ENCODE peak calls at places on chromosomes 12 and 14, in nine cellular contexts. G, P, O, X, M, D, E, F and R are unnamed samples.

GRCh38 chr12:132513458-132514135 is 23.6 kb downstream of the FBRSL1 start:
- DNase-seq in E (no peak), F (no peak), G (no peak), P (no peak), D (peak; percentile 49), O (no peak), M (no peak), X (no peak), R (no peak)

GRCh38 chr12:118360785-118361404 is 11.8 kb downstream of the TAOK3 start:
- DNase-seq in O (no peak), E (no peak), X (peak; percentile 60), F (peak; percentile 87), D (no peak), P (no peak), G (peak; percentile 30), M (no peak), R (no peak)

GRCh38 chr12:15580431-15580830 is 208.8 kb downstream of the EPS8 start:
- DNase-seq in G (no peak), P (no peak), X (no peak), D (no peak), O (no peak), E (no peak), F (no peak), M (no peak), R (no peak)

GRCh38 chr14:31819281-31819680 is 257.8 kb upstream of the ARHGAP5 start:
- DNase-seq in M (no peak), O (no peak), F (no peak), P (no peak), E (no peak), X (no peak), D (no peak), G (no peak), R (no peak)

GRCh38 chr12:52496054-52496453 is 3.0 kb upstream of the KRT6A start:
- DNase-seq in G (no peak), E (no peak), D (no peak), P (no peak), M (peak; percentile 31), F (no peak), X (no peak), O (no peak), R (no peak)

GRCh38 chr14:51439896-51440295 is 199.8 kb downstream of the TMX1 start:
- DNase-seq in F (no peak), E (no peak), M (no peak), X (no peak), O (no peak), P (no peak), G (no peak), D (no peak), R (no peak)

GRCh38 chr14:32629146-32629545 is 300.0 kb downstream of the AKAP6 start:
- DNase-seq in G (no peak), D (no peak), X (no peak), E (no peak), P (no peak), M (no peak), O (no peak), F (no peak), R (no peak)

GRCh38 chr14:101120636-101121398 is 217.3 kb upstream of the RTL1 start:
- DNase-seq in G (no peak), M (no peak), F (peak; percentile 25), X (no peak), O (no peak), E (peak; percentile 60), P (no peak), D (no peak), R (no peak)

GRCh38 chr12:132275631-132276030 is 53.8 kb downstream of the GALNT9 start:
- DNase-seq in D (peak; percentile 1), E (no peak), G (no peak), O (no peak), P (no peak), X (no peak), F (no peak), M (no peak), R (no peak)

GRCh38 chr12:46368684-46369083 is 3.9 kb downstream of the SLC38A2 start:
- DNase-seq in O (no peak), G (no peak), D (no peak), X (no peak), E (no peak), M (no peak), P (no peak), F (no peak), R (no peak)